ENCODE peak calls at places on chromosomes 5 and 9, in nine cellular contexts. J is HEK293T, W is aorta, H is hippocampal formation, X is colonic mucosa, D is NCI-H1930, V is glomerular endothelial cell, U is GM20000, K is DMS153. Z is an unnamed sample.

GRCh38 chr9:27054841-27055240 is 49.4 kb upstream of the LRRC19 start:
- DNase-seq in J (no peak), W (no peak), H (no peak), X (no peak), D (no peak), V (no peak), U (no peak), K (no peak), Z (no peak)

GRCh38 chr9:91158946-91159345 is 202.8 kb downstream of the AUH start:
- DNase-seq in J (no peak), W (no peak), H (no peak), X (no peak), D (no peak), V (no peak), U (no peak), K (no peak), Z (no peak)

GRCh38 chr9:76371901-76372300 is 22.3 kb downstream of the RFK start:
- DNase-seq in J (no peak), W (no peak), H (no peak), X (no peak), D (no peak), V (no peak), U (no peak), K (no peak), Z (no peak)

GRCh38 chr9:89311346-89312153 is 555 bp downstream of the CKS2 start:
- DNase-seq in J (peak), W (peak), H (no peak), X (peak), D (no peak), V (no peak), U (no peak), K (no peak), Z (no peak)

GRCh38 chr5:1374680-1375055 is 29.8 kb upstream of the CLPTM1L start:
- DNase-seq in J (no peak), W (peak), H (no peak), X (no peak), D (no peak), V (no peak), U (no peak), K (no peak), Z (no peak)

GRCh38 chr5:115179959-115180709 is 10.4 kb upstream of the TRIM36 start:
- DNase-seq in J (peak), W (peak), H (no peak), X (peak), D (peak), V (no peak), U (peak), K (peak), Z (peak)

GRCh38 chr5:90287031-90287430 is 122.5 kb downstream of the CETN3 start:
- DNase-seq in J (no peak), W (no peak), H (no peak), X (no peak), D (no peak), V (no peak), U (no peak), K (no peak), Z (no peak)

GRCh38 chr9:25129537-25129936 is 548.7 kb downstream of the TUSC1 start:
- DNase-seq in J (no peak), W (no peak), H (no peak), X (no peak), D (no peak), V (no peak), U (no peak), K (no peak), Z (no peak)

GRCh38 chr9:35746583-35746982 is 2.4 kb downstream of the GBA2 start:
- DNase-seq in J (no peak), W (no peak), H (no peak), X (peak), D (no peak), V (no peak), U (no peak), K (no peak), Z (no peak)

GRCh38 chr5:123881791-123882244 is 369.8 kb downstream of the CSNK1G3 start:
- DNase-seq in J (peak), W (no peak), H (no peak), X (no peak), D (no peak), V (peak), U (no peak), K (no peak), Z (no peak)

GRCh38 chr5:52269853-52270252 is 517.9 kb upstream of the ITGA1 start:
- DNase-seq in J (no peak), W (no peak), H (peak), X (no peak), D (no peak), V (no peak), U (no peak), K (no peak), Z (no peak)

GRCh38 chr5:133788121-133788520 is 175.8 kb upstream of the FSTL4 start:
- DNase-seq in J (no peak), W (no peak), H (no peak), X (no peak), D (no peak), V (no peak), U (no peak), K (no peak), Z (no peak)

GRCh38 chr5:74227081-74227480 is 413.4 kb downstream of the ENC1 start:
- DNase-seq in J (no peak), W (no peak), H (no peak), X (no peak), D (no peak), V (no peak), U (no peak), K (no peak), Z (no peak)

GRCh38 chr9:126440938-126441337 is 114.3 kb downstream of the MVB12B start:
- DNase-seq in J (no peak), W (no peak), H (peak), X (no peak), D (peak), V (no peak), U (no peak), K (no peak), Z (no peak)

GRCh38 chr9:28378236-28378635 is 805.0 kb upstream of the C9orf72 start:
- DNase-seq in J (no peak), W (no peak), H (no peak), X (no peak), D (no peak), V (no peak), U (no peak), K (no peak), Z (no peak)

GRCh38 chr5:180142008-180142803 is 66.8 kb downstream of the RASGEF1C start:
- DNase-seq in J (no peak), W (no peak), H (no peak), X (peak), D (no peak), V (no peak), U (no peak), K (no peak), Z (no peak)

Z was measured in naive B cell.